ENCODE peak calls at places on chromosomes 4 and X, in ten cellular contexts. I, Q, R, A, G, J, Z, N, Y and T are unnamed samples. For H3K4me1, the result is how much of the 10 kb centered on the place peaks cover.

GRCh38 chrX:91066104-91066503 is 368.5 kb upstream of the PABPC5 start:
- DNase-seq in I (no peak), Q (no peak), R (no peak), A (no peak), G (no peak), J (no peak), Z (no peak), N (no peak), Y (no peak), T (no peak)

GRCh38 chrX:42714981-42715688 is 62.8 kb downstream of the PPP1R2C start:
- DNase-seq in I (peak), Q (peak), R (no peak), A (peak), G (peak), J (no peak), Z (peak), N (no peak), Y (peak), T (peak)

GRCh38 chr4:176438401-176438800 is 118.6 kb downstream of the SPCS3 start:
- DNase-seq in I (no peak), Q (no peak), R (no peak), A (no peak), G (no peak), J (no peak), Z (no peak), N (no peak), Y (no peak), T (no peak)

GRCh38 chr4:188372856-188373255 is 233.6 kb downstream of the TRIML1 start:
- DNase-seq in I (no peak), Q (no peak), R (no peak), A (no peak), G (peak), J (no peak), Z (peak), N (no peak), Y (no peak), T (no peak)

GRCh38 chrX:12970691-12971202 is 4.2 kb upstream of the TMSB4X start:
- DNase-seq in I (peak), Q (no peak), R (peak), A (no peak), G (peak), J (no peak), Z (no peak), N (peak), Y (no peak), T (no peak)

GRCh38 chrX:33336783-33337182 is 125.4 kb upstream of the DMD start:
- DNase-seq in I (peak), Q (no peak), R (no peak), A (no peak), G (no peak), J (no peak), Z (peak), N (no peak), Y (peak), T (peak)

GRCh38 chr4:90127706-90128345 is 632 bp downstream of the CCSER1 start:
- DNase-seq in I (peak), Q (peak), R (peak), A (no peak), G (no peak), J (no peak), Z (peak), N (peak), Y (no peak), T (peak)

GRCh38 chrX:72026341-72027023 is 105.2 kb downstream of the RTL5 start:
- DNase-seq in I (no peak), Q (no peak), R (no peak), A (no peak), G (no peak), J (no peak), Z (peak), N (no peak), Y (peak), T (no peak)

GRCh38 chrX:10126044-10126443 is 30.7 kb upstream of the CLCN4 start:
- DNase-seq in I (no peak), Q (no peak), R (no peak), A (no peak), G (no peak), J (no peak), Z (no peak), N (no peak), Y (no peak), T (no peak)

GRCh38 chr4:124863039-124863545 is 150.6 kb upstream of the ANKRD50 start:
- DNase-seq in I (no peak), Q (no peak), R (no peak), A (no peak), G (no peak), J (no peak), Z (no peak), N (no peak), Y (no peak), T (no peak)

GRCh38 chr4:158065603-158066002 is 107.2 kb downstream of the GASK1B start:
- DNase-seq in I (no peak), Q (no peak), R (no peak), A (no peak), G (no peak), J (no peak), Z (no peak), N (no peak), Y (no peak), T (no peak)

GRCh38 chr4:2412885-2413716 is 5.3 kb downstream of the ZFYVE28 start:
- DNase-seq in I (peak), Q (peak), R (peak), A (no peak), G (peak), J (no peak), Z (peak), N (peak), Y (peak), T (peak)

GRCh38 chrX:7446815-7447214 is 298.9 kb upstream of the PUDP start:
- DNase-seq in I (no peak), Q (no peak), R (no peak), A (no peak), G (no peak), J (no peak), Z (no peak), N (no peak), Y (no peak), T (no peak)

GRCh38 chr4:73870260-73870659 is 1.1 kb downstream of the CXCL1 start:
- DNase-seq in I (no peak), Q (peak), R (no peak), A (no peak), G (no peak), J (no peak), Z (no peak), N (no peak), Y (no peak), T (no peak)

GRCh38 chr4:48467442-48467841 is 15.7 kb upstream of the SLC10A4 start:
- DNase-seq in I (no peak), Q (no peak), R (no peak), A (no peak), G (no peak), J (no peak), Z (no peak), N (no peak), Y (no peak), T (no peak)

GRCh38 chr4:95572304-95572991 is 23.7 kb upstream of the UNC5C start:
- DNase-seq in I (peak), Q (peak), R (no peak), A (peak), G (no peak), J (no peak), Z (no peak), N (no peak), Y (peak), T (peak)

GRCh38 chrX:155953055-155953454 is 44.4 kb upstream of the IL9R start:
- DNase-seq in I (no peak), Q (no peak), R (no peak), A (no peak), G (no peak), J (no peak), Z (no peak), N (no peak), Y (no peak), T (no peak)

GRCh38 chr4:101269682-101270081 is 77.6 kb downstream of the PPP3CA start:
- DNase-seq in I (no peak), Q (no peak), R (no peak), A (no peak), G (no peak), J (no peak), Z (no peak), N (no peak), Y (no peak), T (no peak)

GRCh38 chrX:67555578-67556203 is 11.9 kb downstream of the AR start:
- DNase-seq in I (no peak), Q (no peak), R (no peak), A (peak), G (peak), J (no peak), Z (peak), N (peak), Y (no peak), T (peak)

GRCh38 chrX:23334871-23335599 is 386 bp downstream of the PTCHD1 start:
- DNase-seq in I (no peak), Q (no peak), R (no peak), A (no peak), G (no peak), J (no peak), Z (no peak), N (no peak), Y (no peak), T (peak)

GRCh38 chrX:74940414-74940813 is 15.2 kb upstream of the NEXMIF start:
- DNase-seq in I (no peak), Q (no peak), R (no peak), A (no peak), G (no peak), J (no peak), Z (no peak), N (no peak), Y (no peak), T (no peak)

GRCh38 chr4:24472514-24473308 is 111.6 kb downstream of the DHX15 start:
- DNase-seq in I (peak), Q (peak), R (peak), A (peak), G (peak), J (peak), Z (peak), N (peak), Y (peak), T (peak)

GRCh38 chrX:34810364-34810763 is 132.2 kb upstream of the FAM47B start:
- DNase-seq in I (no peak), Q (no peak), R (no peak), A (no peak), G (no peak), J (no peak), Z (no peak), N (no peak), Y (no peak), T (no peak)

GRCh38 chr4:98466868-98467599 is 191.4 kb downstream of the TSPAN5 start:
- DNase-seq in I (no peak), Q (no peak), R (no peak), A (no peak), G (no peak), J (no peak), Z (no peak), N (no peak), Y (no peak), T (no peak)

GRCh38 chr4:159290321-159291030 is 187.6 kb downstream of the RAPGEF2 start:
- DNase-seq in I (no peak), Q (no peak), R (no peak), A (no peak), G (no peak), J (no peak), Z (no peak), N (no peak), Y (no peak), T (no peak)

GRCh38 chrX:40468033-40468979 is 112.5 kb upstream of the ATP6AP2 start:
- DNase-seq in I (peak), Q (peak), R (no peak), A (peak), G (peak), J (no peak), Z (peak), N (no peak), Y (peak), T (peak)

GRCh38 chr4:53653484-53654053 is 62.3 kb upstream of the LNX1 start:
- DNase-seq in I (peak), Q (no peak), R (no peak), A (peak), G (no peak), J (no peak), Z (peak), N (no peak), Y (peak), T (peak)

GRCh38 chr4:112213091-112213490 is 18.5 kb upstream of the AP1AR start:
- DNase-seq in I (no peak), Q (no peak), R (no peak), A (no peak), G (peak), J (no peak), Z (no peak), N (no peak), Y (no peak), T (no peak)
- TF ChIP-seq POLR2A in I (no peak), Q (no peak), R (no peak), A (no peak), G (no peak), J (no peak), Z (no peak), N (no peak), Y (no peak), T (no peak)

GRCh38 chrX:26373829-26374228 is 157.9 kb downstream of the MAGEB5 start:
- DNase-seq in I (no peak), Q (no peak), R (no peak), A (no peak), G (no peak), J (no peak), Z (no peak), N (no peak), Y (no peak), T (no peak)

GRCh38 chrX:26376037-26376708 is 160.2 kb downstream of the MAGEB5 start:
- DNase-seq in I (no peak), Q (no peak), R (no peak), A (no peak), G (no peak), J (no peak), Z (no peak), N (no peak), Y (no peak), T (no peak)

GRCh38 chrX:26375346-26375745 is 159.4 kb downstream of the MAGEB5 start:
- DNase-seq in I (no peak), Q (no peak), R (no peak), A (no peak), G (no peak), J (no peak), Z (no peak), N (no peak), Y (no peak), T (no peak)
- TF ChIP-seq CTCF in I (no peak), Q (no peak), R (no peak), A (no peak), G (no peak), J (no peak), Z (no peak), N (no peak), Y (no peak), T (no peak)

GRCh38 chr4:184310881-184311709 is 93.4 kb upstream of the ENPP6 start:
- DNase-seq in I (no peak), Q (no peak), R (no peak), A (peak), G (no peak), J (no peak), Z (peak), N (no peak), Y (no peak), T (peak)
- H3K4me1 ChIP-seq in I (under half), Q (under half), R (under half), A (under half), G (under half), J (under half), Z (under half), N (under half), Y (under half), T (under half)

DNA sequence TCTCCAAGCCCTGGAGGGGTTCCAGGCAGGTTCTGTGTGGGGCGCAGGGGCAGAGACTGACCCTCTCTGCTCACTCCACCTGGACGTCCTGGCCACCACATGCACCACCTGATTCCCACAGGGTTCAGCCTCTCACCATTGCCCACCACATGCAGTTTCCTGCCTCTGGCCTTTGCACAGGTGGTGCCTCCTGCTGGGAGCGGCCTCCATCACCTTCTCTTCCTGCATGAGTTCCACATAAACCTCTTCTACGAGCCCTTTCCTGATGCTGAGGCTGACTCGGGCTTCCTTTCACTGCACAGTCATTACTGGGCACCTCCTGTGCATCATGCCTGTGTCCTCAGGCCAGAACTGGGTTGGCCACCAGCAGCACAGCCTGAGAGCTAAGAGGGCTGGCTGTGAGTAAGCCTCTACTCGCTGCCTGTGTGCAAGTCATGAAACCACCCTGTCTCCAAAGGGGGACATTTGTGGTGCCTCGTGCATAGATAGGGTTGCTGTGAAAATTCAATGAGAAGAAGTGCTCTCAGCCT is 19.9 kb downstream of the MAN2B2 start:
- DNase-seq in I (no peak), Q (no peak), R (no peak), A (no peak), G (no peak), J (no peak), Z (no peak), N (no peak), Y (no peak), T (no peak)
- TF ChIP-seq POLR2A in I (no peak), Q (no peak), R (no peak), A (no peak), G (no peak), J (no peak), Z (no peak), N (no peak), Y (no peak), T (no peak)

GRCh38 chr4:110480031-110480549 is 4.1 kb downstream of the ENPEP start:
- DNase-seq in I (no peak), Q (no peak), R (no peak), A (no peak), G (peak), J (no peak), Z (no peak), N (peak), Y (no peak), T (no peak)
- TF ChIP-seq CTCF in I (no peak), Q (no peak), R (no peak), A (no peak), G (peak), J (no peak), Z (peak), N (no peak), Y (no peak), T (no peak)

GRCh38 chr4:128287871-128288688 is 467 bp upstream of the PGRMC2 start:
- DNase-seq in I (peak), Q (peak), R (peak), A (peak), G (peak), J (peak), Z (peak), N (peak), Y (peak), T (peak)

GRCh38 chr4:128285085-128286023 is 2.3 kb downstream of the PGRMC2 start:
- DNase-seq in I (no peak), Q (no peak), R (no peak), A (peak), G (no peak), J (no peak), Z (no peak), N (no peak), Y (no peak), T (no peak)

GRCh38 chr4:128287159-128287870 is at the start of gene PGRMC2:
- DNase-seq in I (peak), Q (peak), R (no peak), A (peak), G (peak), J (peak), Z (no peak), N (no peak), Y (peak), T (no peak)

GRCh38 chr4:128288689-128289106 is 1.1 kb upstream of the PGRMC2 start:
- DNase-seq in I (no peak), Q (no peak), R (no peak), A (no peak), G (peak), J (no peak), Z (no peak), N (no peak), Y (peak), T (no peak)

DNA sequence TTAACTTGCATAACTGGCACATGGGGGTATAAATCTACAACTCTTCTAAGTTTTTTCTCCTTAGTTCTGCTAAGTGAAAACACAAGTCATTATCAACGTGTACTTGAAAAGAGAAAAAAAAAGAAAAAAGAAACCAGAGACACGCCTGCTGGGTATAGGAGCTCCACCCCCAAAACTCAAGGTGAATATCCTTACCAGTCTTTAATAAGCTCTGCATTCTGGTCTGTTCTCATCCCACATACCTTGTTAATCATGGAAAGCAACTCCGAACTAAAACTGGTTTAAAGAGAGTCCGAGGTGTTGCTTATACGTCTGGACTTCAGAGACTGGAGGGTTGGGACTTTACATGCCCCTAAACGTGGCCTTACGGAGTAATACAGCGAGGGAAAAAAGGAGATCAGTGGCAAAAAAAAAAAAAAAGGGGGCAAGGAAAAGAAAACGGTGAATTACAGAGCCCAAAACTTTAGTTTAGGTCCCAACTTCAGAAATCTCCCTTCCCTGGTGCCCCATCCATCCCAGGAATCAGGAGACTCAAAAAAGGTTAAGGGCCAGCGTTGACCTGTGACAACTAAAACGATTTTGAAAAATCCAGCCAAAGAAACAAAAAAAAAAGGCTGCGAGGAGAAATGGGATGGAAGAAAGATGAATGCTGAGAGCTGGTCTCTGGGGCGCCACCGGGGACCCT is 997 bp downstream of the PGRMC2 start:
- DNase-seq in I (no peak), Q (no peak), R (no peak), A (no peak), G (peak), J (no peak), Z (no peak), N (no peak), Y (no peak), T (peak)
- H3K4me1 ChIP-seq in I (under half), Q (under half), R (under half), A (under half), G (under half), J (half or more), Z (under half), N (under half), Y (under half), T (under half)

DNA sequence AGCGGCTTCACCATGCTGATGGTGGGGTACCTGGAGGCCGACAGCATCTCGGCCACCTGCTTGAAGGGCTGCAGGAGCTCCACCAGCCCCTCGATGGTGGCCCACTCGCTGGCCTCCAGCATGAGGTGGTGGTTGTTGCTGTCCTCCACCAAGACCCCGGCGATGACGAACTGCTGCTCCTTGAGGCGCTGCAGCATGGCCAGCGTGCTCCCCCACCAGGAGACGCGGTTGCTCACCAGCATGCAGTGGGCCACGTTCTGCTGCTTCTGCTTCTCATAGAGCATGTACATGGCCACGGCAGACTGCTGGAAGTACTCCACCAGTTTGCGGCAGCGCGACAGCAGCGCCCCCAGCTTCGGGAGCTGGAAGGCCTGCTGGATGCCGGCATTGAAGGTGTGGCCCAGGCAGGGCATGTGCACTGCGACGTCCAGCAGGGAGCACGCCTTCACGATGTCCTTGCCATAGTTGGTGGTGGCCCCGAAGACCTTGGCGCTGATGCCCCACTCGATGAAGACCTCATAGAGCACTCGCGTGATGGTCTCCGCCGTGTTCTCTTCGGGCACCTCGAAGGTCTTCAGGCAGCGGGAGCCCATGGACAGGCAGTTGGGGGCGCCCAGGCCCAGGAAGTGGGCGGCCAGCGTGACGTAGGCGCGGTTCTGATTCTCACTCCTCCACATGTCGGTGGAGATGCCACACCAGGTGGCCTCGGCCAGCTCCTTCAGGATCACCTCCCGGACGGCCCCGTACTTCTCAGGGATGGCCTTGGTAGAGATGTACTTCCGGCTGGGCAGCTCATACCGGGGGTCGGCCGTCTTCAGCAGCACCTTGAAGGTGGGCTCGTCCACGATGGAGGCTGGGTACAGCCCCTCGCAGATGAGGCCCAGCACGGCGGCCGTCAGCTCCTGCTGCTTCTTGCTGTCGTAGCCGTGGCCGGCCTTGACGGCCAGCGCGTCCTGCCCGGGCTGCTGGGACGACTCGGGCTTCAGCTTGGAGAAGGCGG is 11.0 kb downstream of the DHRSX start:
- DNase-seq in I (no peak), Q (no peak), R (peak), A (no peak), G (no peak), J (no peak), Z (no peak), N (no peak), Y (no peak), T (no peak)
- TF ChIP-seq POLR2A in I (no peak), Q (no peak), R (no peak), A (no peak), G (no peak), J (no peak), Z (no peak), N (no peak), Y (no peak), T (no peak)

GRCh38 chr4:35539404-35540055 is 704.8 kb downstream of the ARAP2 start:
- DNase-seq in I (no peak), Q (no peak), R (no peak), A (no peak), G (no peak), J (no peak), Z (no peak), N (no peak), Y (no peak), T (no peak)
- TF ChIP-seq CTCF in I (no peak), Q (no peak), R (no peak), A (no peak), G (no peak), J (no peak), Z (no peak), N (no peak), Y (no peak), T (no peak)